ENCODE peak calls at places on chromosome 15, in six cellular contexts. M is HFF-Myc, J is A549, R is GM12865, Q is mucosa of descending colon, Y is IMR-90. E is an unnamed sample.

GRCh38 chr15:85750319-85750806 is 44.4 kb downstream of the KLHL25 start:
- DNase-seq in M (no peak), J (no peak), R (no peak), Q (peak), Y (peak), E (peak)

GRCh38 chr15:82051664-82052063 is 5.8 kb upstream of the MEX3B start:
- DNase-seq in M (no peak), J (no peak), R (no peak), Q (no peak), Y (peak), E (peak)

GRCh38 chr15:45242289-45242688 is 9.7 kb upstream of the SLC28A2 start:
- DNase-seq in M (no peak), J (no peak), R (peak), Q (no peak), Y (no peak), E (no peak)

GRCh38 chr15:70348581-70349344 is 251.0 kb upstream of the TLE3 start:
- DNase-seq in M (no peak), J (no peak), R (no peak), Q (no peak), Y (no peak), E (no peak)

GRCh38 chr15:66927326-66928077 is 137.9 kb upstream of the SMAD3 start:
- DNase-seq in M (no peak), J (no peak), R (no peak), Q (no peak), Y (peak), E (no peak)

GRCh38 chr15:59232476-59232875 is 25.8 kb downstream of the LDHAL6B start:
- DNase-seq in M (peak), J (no peak), R (no peak), Q (no peak), Y (peak), E (peak)

GRCh38 chr15:57138260-57138895 is 219.9 kb downstream of the TCF12 start:
- DNase-seq in M (peak), J (peak), R (peak), Q (no peak), Y (peak), E (no peak)

GRCh38 chr15:50523736-50524318 is 22.6 kb downstream of the USP50 start:
- DNase-seq in M (no peak), J (no peak), R (no peak), Q (no peak), Y (no peak), E (no peak)

GRCh38 chr15:88023956-88024355 is 232.6 kb downstream of the NTRK3 start:
- DNase-seq in M (no peak), J (no peak), R (no peak), Q (no peak), Y (no peak), E (no peak)

GRCh38 chr15:95304116-95304873 is 1026.2 kb upstream of the NR2F2 start:
- DNase-seq in M (peak), J (no peak), R (no peak), Q (no peak), Y (peak), E (peak)

GRCh38 chr15:98649996-98650870 is 1.9 kb downstream of the IGF1R start:
- DNase-seq in M (no peak), J (no peak), R (peak), Q (peak), Y (peak), E (no peak)

GRCh38 chr15:58348095-58348812 is 83.5 kb upstream of the LIPC start:
- DNase-seq in M (no peak), J (no peak), R (peak), Q (no peak), Y (no peak), E (no peak)

GRCh38 chr15:83106994-83107840 is at the start of gene TM6SF1:
- DNase-seq in M (no peak), J (no peak), R (peak), Q (peak), Y (no peak), E (no peak)

GRCh38 chr15:57227181-57227580 is 149.1 kb upstream of the CGNL1 start:
- DNase-seq in M (no peak), J (no peak), R (no peak), Q (no peak), Y (no peak), E (no peak)

GRCh38 chr15:79124388-79124787 is 33.8 kb upstream of the RASGRF1 start:
- DNase-seq in M (no peak), J (no peak), R (no peak), Q (no peak), Y (no peak), E (no peak)

GRCh38 chr15:98537516-98538060 is 110.8 kb upstream of the IGF1R start:
- DNase-seq in M (no peak), J (no peak), R (no peak), Q (no peak), Y (no peak), E (no peak)

GRCh38 chr15:49656734-49657133 is 35.9 kb downstream of the DTWD1 start:
- DNase-seq in M (no peak), J (no peak), R (no peak), Q (no peak), Y (no peak), E (no peak)

GRCh38 chr15:59609730-59610712 is 1.6 kb upstream of the GCNT3 start:
- DNase-seq in M (no peak), J (no peak), R (no peak), Q (no peak), Y (no peak), E (no peak)

GRCh38 chr15:50210462-50211264 is 28.7 kb downstream of the SLC27A2 start:
- DNase-seq in M (no peak), J (no peak), R (no peak), Q (peak), Y (no peak), E (no peak)

GRCh38 chr15:65580287-65580686 is 30.6 kb downstream of the INTS14 start:
- DNase-seq in M (no peak), J (peak), R (no peak), Q (no peak), Y (peak), E (peak)

GRCh38 chr15:50176869-50177268 is 5.1 kb upstream of the SLC27A2 start:
- DNase-seq in M (no peak), J (no peak), R (no peak), Q (no peak), Y (peak), E (no peak)

GRCh38 chr15:77083381-77084160 is 12.7 kb upstream of the TSPAN3 start:
- DNase-seq in M (no peak), J (peak), R (peak), Q (peak), Y (peak), E (no peak)

GRCh38 chr15:72766025-72766424 is 17.5 kb downstream of the ADPGK start:
- DNase-seq in M (no peak), J (no peak), R (no peak), Q (no peak), Y (no peak), E (no peak)

GRCh38 chr15:94098877-94099606 is 132.3 kb upstream of the MCTP2 start:
- DNase-seq in M (no peak), J (no peak), R (no peak), Q (no peak), Y (no peak), E (no peak)

GRCh38 chr15:66767370-66767769 is 65.3 kb downstream of the SMAD6 start:
- DNase-seq in M (no peak), J (no peak), R (no peak), Q (no peak), Y (no peak), E (no peak)

GRCh38 chr15:92035961-92036360 is 182.5 kb downstream of the SLCO3A1 start:
- DNase-seq in M (no peak), J (no peak), R (no peak), Q (no peak), Y (no peak), E (no peak)

GRCh38 chr15:38069001-38069400 is 134.6 kb downstream of the TMCO5A start:
- DNase-seq in M (peak), J (peak), R (peak), Q (no peak), Y (peak), E (peak)
- H3K4me3 ChIP-seq in M (peak), J (peak), R (no peak), Q (no peak), Y (peak), E (peak)

GRCh38 chr15:74376226-74376625 is 8.8 kb upstream of the CYP11A1 start:
- DNase-seq in M (no peak), J (no peak), R (no peak), Q (no peak), Y (no peak), E (no peak)

GRCh38 chr15:74376825-74377581 is 9.6 kb upstream of the CYP11A1 start:
- DNase-seq in M (no peak), J (no peak), R (no peak), Q (no peak), Y (no peak), E (no peak)

GRCh38 chr15:74374648-74375302 is 7.3 kb upstream of the CYP11A1 start:
- DNase-seq in M (no peak), J (no peak), R (no peak), Q (no peak), Y (no peak), E (no peak)

GRCh38 chr15:74373731-74374647 is 6.5 kb upstream of the CYP11A1 start:
- DNase-seq in M (peak), J (peak), R (peak), Q (peak), Y (peak), E (no peak)

DNA sequence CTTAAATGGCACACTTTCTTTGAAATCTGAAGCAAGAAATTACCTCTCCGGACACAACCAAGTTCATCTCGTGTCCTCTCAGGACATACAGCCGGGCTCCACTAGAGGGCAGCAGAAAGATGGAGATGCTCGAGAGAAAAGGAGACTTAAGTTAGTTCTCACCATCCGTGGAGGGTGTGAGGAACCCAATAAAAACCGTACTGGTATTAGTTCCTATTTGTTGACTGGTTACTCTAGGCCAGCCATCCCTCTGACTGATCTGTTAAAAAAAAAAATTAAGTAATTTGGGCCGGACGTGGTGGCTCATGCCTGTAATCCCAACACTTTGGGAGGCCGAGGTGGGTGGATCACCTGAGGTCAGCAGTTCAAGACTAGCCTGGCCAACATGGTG is 7.9 kb upstream of the CYP11A1 start:
- DNase-seq in M (peak), J (peak), R (peak), Q (no peak), Y (peak), E (no peak)
- H3K4me3 ChIP-seq in M (no peak), J (no peak), R (no peak), Q (no peak), Y (no peak), E (no peak)

DNA sequence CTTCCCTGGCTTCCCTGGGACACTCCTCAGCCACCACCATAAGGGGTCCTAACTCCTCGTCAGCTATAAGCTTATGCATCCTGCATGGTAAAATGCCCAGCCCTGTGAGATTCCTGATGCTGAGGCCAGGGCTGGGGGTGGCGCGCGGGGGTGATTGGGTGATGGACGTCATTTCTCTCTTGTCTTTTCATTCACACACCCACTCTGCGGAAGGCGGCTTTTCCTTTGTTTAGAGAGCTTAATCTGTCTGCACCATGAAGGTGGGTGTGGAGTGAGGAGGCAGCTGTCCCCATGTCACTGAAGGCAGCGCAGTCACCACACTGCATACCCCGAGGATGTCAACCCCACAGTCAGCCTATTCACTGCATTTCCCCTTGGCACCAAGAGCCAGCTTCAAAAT is 110.0 kb upstream of the NSMCE3 start:
- DNase-seq in M (no peak), J (no peak), R (no peak), Q (no peak), Y (no peak), E (no peak)
- H3K4me3 ChIP-seq in M (no peak), J (no peak), R (no peak), Q (no peak), Y (no peak), E (no peak)

GRCh38 chr15:64443747-64444621 is 16.4 kb upstream of the ZNF609 start:
- DNase-seq in M (peak), J (peak), R (peak), Q (no peak), Y (peak), E (peak)

GRCh38 chr15:64444836-64445235 is 15.5 kb upstream of the ZNF609 start:
- DNase-seq in M (no peak), J (no peak), R (no peak), Q (no peak), Y (no peak), E (no peak)

GRCh38 chr15:64452988-64453688 is 7.2 kb upstream of the ZNF609 start:
- DNase-seq in M (no peak), J (no peak), R (no peak), Q (no peak), Y (peak), E (no peak)

GRCh38 chr15:64443016-64443415 is 17.4 kb upstream of the ZNF609 start:
- DNase-seq in M (no peak), J (no peak), R (no peak), Q (no peak), Y (peak), E (no peak)

GRCh38 chr15:64447536-64448315 is 12.7 kb upstream of the ZNF609 start:
- DNase-seq in M (no peak), J (no peak), R (peak), Q (no peak), Y (no peak), E (no peak)
- H3K4me3 ChIP-seq in M (no peak), J (no peak), R (no peak), Q (no peak), Y (no peak), E (no peak)

DNA sequence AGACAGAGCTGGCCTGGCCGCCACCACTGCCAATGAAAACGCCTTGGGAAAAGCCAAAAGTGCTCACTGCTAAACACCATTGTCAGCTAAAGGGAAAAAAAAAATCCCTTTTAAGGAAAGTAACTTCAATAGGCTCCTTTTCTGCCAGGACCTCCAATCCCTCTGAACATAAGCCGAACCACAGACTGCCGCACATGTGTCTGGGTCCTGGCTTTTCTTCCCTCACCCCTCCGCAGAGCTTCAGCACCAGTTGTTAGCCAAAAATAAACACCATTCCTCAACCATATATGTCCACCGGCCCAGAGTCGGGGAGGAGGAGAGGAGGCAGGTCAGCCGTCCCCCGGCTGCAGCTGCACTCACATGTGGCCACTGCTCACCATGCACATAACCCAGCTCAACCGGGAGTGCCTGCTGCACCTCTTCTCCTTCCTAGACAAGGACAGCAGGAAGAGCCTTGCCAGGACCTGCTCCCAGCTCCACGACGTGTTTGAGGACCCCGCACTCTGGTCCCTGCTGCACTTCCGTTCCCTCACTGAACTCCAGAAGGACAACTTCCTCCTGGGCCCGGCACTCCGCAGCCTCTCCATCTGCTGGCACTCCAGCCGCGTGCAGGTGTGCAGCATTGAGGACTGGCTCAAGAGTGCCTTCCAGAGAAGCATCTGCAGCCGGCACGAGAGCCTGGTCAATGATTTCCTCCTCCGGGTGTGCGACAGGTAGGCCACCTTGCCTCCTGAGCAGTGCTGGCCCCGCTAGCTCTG is at the start of gene FBXL22:
- DNase-seq in M (peak), J (no peak), R (no peak), Q (peak), Y (peak), E (no peak)
- H3K4me3 ChIP-seq in M (no peak), J (no peak), R (no peak), Q (no peak), Y (no peak), E (peak)

DNA sequence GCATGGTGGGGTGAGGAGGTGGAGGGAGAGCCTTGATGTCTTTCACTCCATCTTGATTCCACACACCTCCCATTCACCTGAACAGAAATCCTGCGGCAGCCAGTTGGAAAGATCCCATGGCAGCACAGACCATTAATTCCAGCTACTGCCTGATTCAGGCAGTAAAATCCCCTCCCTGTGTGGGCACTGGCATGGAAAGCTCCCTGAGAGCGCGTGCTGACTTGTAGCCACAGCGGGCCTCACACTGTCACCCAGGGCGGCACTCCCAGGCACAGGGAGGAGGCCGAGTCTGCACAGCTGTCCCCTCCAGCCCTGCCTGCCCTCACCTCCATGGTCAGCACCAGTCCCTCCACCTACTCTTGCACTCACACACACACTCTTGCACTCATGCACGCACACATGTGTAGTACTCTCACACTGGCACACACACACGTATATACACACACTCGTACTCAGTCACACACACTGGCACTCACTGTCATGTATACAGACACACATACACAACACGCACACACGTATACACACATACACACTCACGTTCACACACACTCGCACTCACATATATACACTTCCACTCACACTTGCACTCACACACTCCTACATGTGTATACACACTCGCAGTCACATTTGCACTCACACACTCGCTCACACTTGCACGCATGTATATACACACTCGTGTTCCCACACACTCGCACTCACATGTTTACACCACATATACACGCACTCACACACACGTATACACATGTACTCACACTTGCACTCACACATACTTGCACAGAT is 1.7 kb downstream of the PLA2G4F start:
- DNase-seq in M (no peak), J (no peak), R (no peak), Q (no peak), Y (no peak), E (no peak)
- H3K4me3 ChIP-seq in M (no peak), J (no peak), R (no peak), Q (no peak), Y (no peak), E (no peak)

DNA sequence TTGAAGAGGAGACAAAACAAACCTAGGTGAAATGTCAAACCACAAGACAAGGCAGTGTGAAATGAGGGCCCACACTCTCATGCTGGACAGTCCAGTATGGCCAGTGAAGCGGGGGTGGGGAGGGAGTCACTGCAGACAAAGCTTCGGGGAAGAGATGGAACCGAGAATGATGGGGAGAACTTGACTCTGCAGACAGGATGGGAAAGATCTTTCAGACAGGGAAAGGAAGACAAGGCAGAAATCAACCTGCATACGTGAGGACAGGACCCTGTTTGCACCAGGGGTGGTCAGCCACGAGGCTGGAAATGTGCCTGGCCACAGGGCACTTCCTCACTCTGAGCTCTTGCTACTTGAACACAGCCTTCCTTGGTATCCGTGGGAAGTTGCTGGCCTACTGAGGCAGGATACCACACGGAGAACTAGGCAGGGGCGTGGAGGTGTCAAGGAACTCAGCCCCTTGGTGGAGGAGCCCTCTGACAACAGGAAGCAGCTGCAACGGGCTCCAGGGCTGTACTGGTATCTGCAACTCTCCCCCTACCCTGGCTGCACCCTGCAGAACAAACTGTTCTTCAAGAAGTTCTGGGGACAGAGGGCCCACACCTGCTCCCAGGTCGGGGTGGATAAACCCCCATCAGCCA is 9.3 kb upstream of the SRP14 start:
- DNase-seq in M (no peak), J (no peak), R (peak), Q (peak), Y (no peak), E (no peak)
- H3K4me3 ChIP-seq in M (no peak), J (no peak), R (peak), Q (no peak), Y (no peak), E (no peak)

GRCh38 chr15:96345560-96346389 is 15.3 kb downstream of the NR2F2 start:
- DNase-seq in M (no peak), J (peak), R (peak), Q (no peak), Y (peak), E (no peak)
- H3K4me3 ChIP-seq in M (peak), J (peak), R (no peak), Q (no peak), Y (peak), E (peak)